ENCODE peak calls at places on chromosomes 4 and X, in five cellular contexts. S, X, R, B and N are unnamed samples.

GRCh38 chr4:168917150-168917779 is 92.8 kb downstream of the CBR4 start:
- DNase-seq in S (no peak), X (no peak), R (peak; percentile 67), B (no peak), N (peak; percentile 31)

GRCh38 chrX:358651-359143 is 28.0 kb downstream of the PPP2R3B start:
- DNase-seq in S (no peak), X (no peak), R (no peak), B (no peak), N (no peak)

GRCh38 chr4:71361476-71361875 is 22.7 kb downstream of the SLC4A4 start:
- DNase-seq in S (no peak), X (no peak), R (no peak), B (no peak), N (no peak)

GRCh38 chr4:110411599-110412011 is 64.3 kb upstream of the ENPEP start:
- DNase-seq in S (no peak), X (no peak), R (no peak), B (no peak), N (no peak)

GRCh38 chrX:71098302-71098701 is 2.7 kb downstream of the FOXO4 start:
- DNase-seq in S (peak; percentile 54), X (peak; percentile 40), R (peak; percentile 29), B (peak; percentile 55), N (no peak)

GRCh38 chr4:186695392-186695791 is 28.3 kb downstream of the FAT1 start:
- DNase-seq in S (no peak), X (no peak), R (no peak), B (no peak), N (no peak)

GRCh38 chr4:124484940-124485339 is 227.6 kb downstream of the ANKRD50 start:
- DNase-seq in S (no peak), X (no peak), R (no peak), B (no peak), N (no peak)

GRCh38 chr4:55346851-55347255 is 811 bp downstream of the SRD5A3 start:
- DNase-seq in S (no peak), X (no peak), R (no peak), B (no peak), N (no peak)

GRCh38 chrX:56797966-56798711 is 69.1 kb downstream of the NBDY start:
- DNase-seq in S (no peak), X (no peak), R (no peak), B (peak; percentile 29), N (no peak)

GRCh38 chrX:53281321-53281822 is at the start of gene IQSEC2:
- DNase-seq in S (peak; percentile 87), X (peak; percentile 85), R (peak; percentile 85), B (peak; percentile 91), N (no peak)

GRCh38 chrX:23841847-23842522 is 59.0 kb downstream of the SAT1 start:
- DNase-seq in S (no peak), X (no peak), R (no peak), B (no peak), N (no peak)

GRCh38 chr4:76977731-76978350 is 28.3 kb downstream of the SEPTIN11 start:
- DNase-seq in S (no peak), X (no peak), R (peak; percentile 88), B (no peak), N (peak; percentile 70)

GRCh38 chr4:89492476-89493110 is 185.0 kb upstream of the GPRIN3 start:
- DNase-seq in S (no peak), X (no peak), R (peak; percentile 84), B (no peak), N (no peak)

GRCh38 chr4:123110147-123110546 is 187.8 kb upstream of the NUDT6 start:
- DNase-seq in S (no peak), X (no peak), R (no peak), B (no peak), N (no peak)

GRCh38 chr4:155271557-155271956 is 63.1 kb downstream of the NPY2R start:
- DNase-seq in S (no peak), X (no peak), R (peak; percentile 1), B (no peak), N (no peak)

GRCh38 chr4:150867148-150867547 is 147.9 kb downstream of the LRBA start:
- DNase-seq in S (peak; percentile 59), X (no peak), R (peak; percentile 81), B (no peak), N (peak; percentile 60)

GRCh38 chrX:11458175-11458574 is 165.0 kb downstream of the AMELX start:
- DNase-seq in S (peak; percentile 9), X (no peak), R (no peak), B (no peak), N (no peak)

GRCh38 chrX:46311581-46312120 is 233.6 kb downstream of the ZNF674 start:
- DNase-seq in S (no peak), X (no peak), R (no peak), B (no peak), N (no peak)

GRCh38 chr4:83009529-83009928 is 1.1 kb downstream of the LIN54 start:
- DNase-seq in S (no peak), X (no peak), R (no peak), B (no peak), N (no peak)

GRCh38 chr4:97770222-97770621 is 373.1 kb downstream of the STPG2 start:
- DNase-seq in S (no peak), X (no peak), R (no peak), B (no peak), N (no peak)

GRCh38 chr4:181728567-181728966 is 514.6 kb upstream of the TENM3 start:
- DNase-seq in S (no peak), X (no peak), R (no peak), B (no peak), N (no peak)

GRCh38 chr4:37825943-37826281 is 574 bp upstream of the PGM2 start:
- DNase-seq in S (peak; percentile 13), X (no peak), R (no peak), B (no peak), N (no peak)

GRCh38 chrX:118585296-118585695 is 89.7 kb downstream of the DOCK11 start:
- DNase-seq in S (no peak), X (no peak), R (no peak), B (no peak), N (no peak)

GRCh38 chr4:147122697-147123472 is 177.2 kb upstream of the TTC29 start:
- DNase-seq in S (no peak), X (no peak), R (no peak), B (no peak), N (no peak)

GRCh38 chrX:77442728-77443127 is 4.5 kb upstream of the FGF16 start:
- DNase-seq in S (no peak), X (no peak), R (peak; percentile 75), B (no peak), N (peak; percentile 29)

GRCh38 chr4:26454961-26455360 is 35.3 kb downstream of the CCKAR start:
- DNase-seq in S (no peak), X (no peak), R (no peak), B (no peak), N (no peak)

DNA sequence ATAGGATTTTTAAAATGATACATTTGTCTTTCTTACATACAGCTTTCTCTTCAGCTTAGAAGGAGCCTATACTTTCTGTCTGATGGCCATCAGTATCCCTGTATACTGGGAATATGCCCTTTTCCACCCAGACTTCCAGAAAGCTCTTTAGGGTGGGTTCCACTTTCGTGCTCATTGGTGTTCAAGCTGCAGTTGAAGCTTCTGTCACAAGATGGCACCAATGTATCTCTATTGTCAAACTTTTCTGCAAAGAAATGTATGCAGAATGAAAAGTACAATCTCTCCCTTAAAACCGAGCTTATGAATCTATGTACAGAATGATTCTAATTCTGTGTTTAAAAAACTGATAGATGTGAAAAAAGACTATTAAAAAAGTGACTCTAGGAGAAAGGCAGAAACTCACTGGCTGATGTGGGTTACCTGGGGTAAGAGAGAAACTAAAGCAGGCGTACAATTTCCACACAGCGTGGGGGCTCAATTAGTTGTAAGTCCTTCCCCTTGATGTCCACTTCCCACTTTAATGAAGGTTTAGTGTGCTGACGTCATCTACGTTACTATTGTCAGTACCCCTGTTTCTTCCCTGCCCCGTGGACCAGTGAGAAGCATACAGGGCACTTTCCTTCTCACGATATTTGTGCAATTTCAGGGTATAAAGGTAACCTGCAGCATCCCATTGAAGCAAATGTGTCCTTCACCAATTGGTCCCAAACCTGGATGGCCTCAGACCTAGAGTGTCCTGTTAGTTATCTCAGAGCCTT is 57.3 kb upstream of the TCEAL2 start:
- DNase-seq in S (no peak), X (no peak), R (peak; percentile 10), B (no peak), N (no peak)
- TF ChIP-seq CTCF in S (no peak), X (peak; percentile 56), R (peak; percentile 45), B (peak; percentile 27), N (no peak)

GRCh38 chr4:87103086-87103485 is 117.3 kb downstream of the KLHL8 start:
- DNase-seq in S (no peak), X (no peak), R (no peak), B (no peak), N (no peak)
- H3K4me3 ChIP-seq in S (no peak overlapping the region), X (no peak overlapping the region), R (no peak overlapping the region), B (no peak overlapping the region), N (no peak overlapping the region)

DNA sequence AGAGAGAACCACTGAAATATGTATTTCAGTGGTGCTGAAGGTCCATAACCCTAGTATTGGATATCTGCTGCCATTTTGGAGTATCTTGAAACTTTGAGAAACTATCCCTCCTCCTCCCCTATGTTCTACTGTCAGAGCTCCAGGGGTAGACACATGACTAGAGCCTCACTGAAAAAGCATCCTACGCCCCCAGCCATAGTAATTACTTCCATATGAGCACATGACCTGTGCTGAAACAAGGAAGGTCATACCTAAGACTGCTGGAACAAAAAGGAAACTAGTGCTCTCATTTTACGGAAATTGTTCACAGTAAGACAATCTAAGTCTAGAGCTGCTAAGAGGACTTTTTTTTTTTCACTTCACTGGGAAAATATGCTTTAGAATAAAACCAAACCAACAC is 42.0 kb upstream of the MAPK10 start:
- DNase-seq in S (no peak), X (no peak), R (no peak), B (no peak), N (no peak)
- TF ChIP-seq CTCF in S (no peak), X (no peak), R (no peak), B (no peak), N (no peak)

GRCh38 chr4:16267639-16268038 is 41.4 kb upstream of the TAPT1 start:
- DNase-seq in S (no peak), X (no peak), R (no peak), B (no peak), N (no peak)

GRCh38 chr4:16265820-16266219 is 39.5 kb upstream of the TAPT1 start:
- DNase-seq in S (no peak), X (no peak), R (no peak), B (no peak), N (no peak)

GRCh38 chr4:16268290-16268689 is 42.0 kb upstream of the TAPT1 start:
- DNase-seq in S (no peak), X (no peak), R (no peak), B (no peak), N (no peak)

GRCh38 chr4:16270654-16271328 is 44.5 kb upstream of the TAPT1 start:
- DNase-seq in S (no peak), X (no peak), R (no peak), B (no peak), N (no peak)

GRCh38 chr4:16269742-16270522 is 43.7 kb upstream of the TAPT1 start:
- DNase-seq in S (no peak), X (no peak), R (peak; percentile 81), B (no peak), N (peak; percentile 37)
- H3K4me3 ChIP-seq in S (no peak overlapping the region), X (no peak overlapping the region), R (no peak overlapping the region), B (no peak overlapping the region), N (no peak overlapping the region)

GRCh38 chr4:3443750-3444309 is 2.1 kb downstream of the HGFAC start:
- DNase-seq in S (no peak), X (no peak), R (no peak), B (no peak), N (no peak)
- TF ChIP-seq CTCF in S (no peak), X (peak; percentile 27), R (no peak), B (peak; percentile 47), N (no peak)

GRCh38 chrX:137746289-137746688 is 180.4 kb downstream of the ZIC3 start:
- DNase-seq in S (no peak), X (no peak), R (no peak), B (no peak), N (no peak)
- H3K4me3 ChIP-seq in S (no peak overlapping the region), X (no peak overlapping the region), R (no peak overlapping the region), B (no peak overlapping the region), N (no peak overlapping the region)